ENCODE peak calls at places on chromosomes 1 and 21, in eight cellular contexts. K is astrocyte of the spinal cord, E is hepatocyte, Y is nephron progenitor cell, Q is T-helper 2 cell, U is RCC 7860, L is AML-193, B is pancreas. D is an unnamed sample.

GRCh38 chr1:231951399-231951798 is 324.8 kb downstream of the DISC1 start:
- DNase-seq in K (peak; percentile 80), E (no peak), Y (no peak), Q (no peak), U (peak; percentile 19), L (no peak), B (no peak), D (no peak)

GRCh38 chr1:198929961-198930599 is 291.2 kb downstream of the PTPRC start:
- DNase-seq in K (peak; percentile 73), E (peak; percentile 21), Y (no peak), Q (no peak), U (peak; percentile 41), L (peak; percentile 75), B (no peak), D (peak; percentile 52)

GRCh38 chr1:71461416-71461815 is 380.6 kb upstream of the ZRANB2 start:
- DNase-seq in K (no peak), E (no peak), Y (no peak), Q (no peak), U (no peak), L (no peak), B (no peak), D (no peak)

GRCh38 chr1:192579319-192579738 is 3.8 kb downstream of the RGS1 start:
- DNase-seq in K (peak; percentile 53), E (no peak), Y (no peak), Q (no peak), U (peak; percentile 37), L (no peak), B (no peak), D (no peak)

GRCh38 chr1:1157426-1157913 is 16.2 kb upstream of the TTLL10 start:
- DNase-seq in K (peak; percentile 85), E (peak; percentile 93), Y (peak; percentile 60), Q (peak; percentile 34), U (no peak), L (no peak), B (peak; percentile 90), D (peak; percentile 86)

GRCh38 chr1:216475659-216476276 is 52.5 kb upstream of the USH2A start:
- DNase-seq in K (no peak), E (no peak), Y (no peak), Q (no peak), U (no peak), L (no peak), B (no peak), D (no peak)

GRCh38 chr21:27275294-27275927 is 308.5 kb upstream of the ADAMTS5 start:
- DNase-seq in K (peak; percentile 82), E (peak; percentile 7), Y (no peak), Q (no peak), U (peak; percentile 77), L (peak; percentile 95), B (no peak), D (no peak)

GRCh38 chr1:47755368-47755990 is 241.7 kb downstream of the TRABD2B start:
- DNase-seq in K (no peak), E (no peak), Y (peak; percentile 65), Q (peak; percentile 39), U (no peak), L (peak; percentile 32), B (peak; percentile 42), D (no peak)

GRCh38 chr1:7826363-7826762 is 26.5 kb downstream of the UTS2 start:
- DNase-seq in K (no peak), E (no peak), Y (no peak), Q (no peak), U (no peak), L (no peak), B (no peak), D (no peak)

GRCh38 chr21:23016617-23017016 is 2018.4 kb downstream of the NCAM2 start:
- DNase-seq in K (no peak), E (peak; percentile 35), Y (peak; percentile 11), Q (no peak), U (no peak), L (no peak), B (no peak), D (no peak)

GRCh38 chr1:224668991-224669390 is 52.9 kb downstream of the CNIH3 start:
- DNase-seq in K (no peak), E (peak; percentile 23), Y (no peak), Q (no peak), U (no peak), L (no peak), B (peak; percentile 59), D (no peak)

GRCh38 chr1:233389169-233389568 is 61.6 kb downstream of the MAP3K21 start:
- DNase-seq in K (no peak), E (no peak), Y (no peak), Q (no peak), U (no peak), L (no peak), B (no peak), D (no peak)

GRCh38 chr1:3012511-3013291 is 8.6 kb upstream of the ACTRT2 start:
- DNase-seq in K (peak; percentile 3), E (peak; percentile 63), Y (peak; percentile 80), Q (peak; percentile 21), U (no peak), L (no peak), B (peak; percentile 76), D (peak; percentile 63)

GRCh38 chr1:173473599-173474011 is 3.5 kb upstream of the PRDX6 start:
- DNase-seq in K (peak; percentile 69), E (peak; percentile 36), Y (no peak), Q (no peak), U (peak; percentile 64), L (no peak), B (no peak), D (no peak)

GRCh38 chr1:9561429-9561828 is 22.2 kb downstream of the SLC25A33 start:
- DNase-seq in K (peak; percentile 93), E (peak; percentile 81), Y (no peak), Q (no peak), U (peak; percentile 64), L (no peak), B (no peak), D (no peak)

GRCh38 chr1:27940297-27940696 is 5.5 kb downstream of the SMPDL3B start:
- DNase-seq in K (no peak), E (no peak), Y (peak; percentile 44), Q (peak; percentile 59), U (no peak), L (peak; percentile 51), B (no peak), D (no peak)

GRCh38 chr1:157770442-157771043 is 6.4 kb downstream of the FCRL2 start:
- DNase-seq in K (no peak), E (no peak), Y (peak; percentile 9), Q (no peak), U (no peak), L (no peak), B (no peak), D (no peak)

GRCh38 chr1:62613890-62614289 is 16.6 kb downstream of the ANGPTL3 start:
- DNase-seq in K (no peak), E (no peak), Y (no peak), Q (no peak), U (no peak), L (no peak), B (no peak), D (no peak)

GRCh38 chr1:89607888-89608626 is 24.9 kb upstream of the LRRC8C start:
- DNase-seq in K (no peak), E (no peak), Y (no peak), Q (peak; percentile 54), U (no peak), L (no peak), B (no peak), D (no peak)

D was measured in retina.